ENCODE peak calls at places on chromosomes 13 and 19, in nine cellular contexts. V, J, Q, B, C, P, N, X and S are unnamed samples.
A peak's percentile ranks its signal among the peaks of the same experiment; 100 is the strongest.

GRCh38 chr13:31056650-31057275 is 104.9 kb downstream of the HSPH1 start:
- DNase-seq in P (no peak), Q (no peak), J (no peak), X (no peak), B (no peak), C (no peak), V (no peak), N (no peak), S (no peak)

GRCh38 chr19:4474504-4475136 is 2.5 kb downstream of the HDGFL2 start:
- DNase-seq in V (no peak), J (no peak), P (no peak), Q (no peak), C (no peak), N (peak; percentile 75), B (no peak), X (peak; percentile 68), S (no peak)

GRCh38 chr19:4059931-4060620 is 6.6 kb downstream of the ZBTB7A start:
- DNase-seq in P (peak; percentile 88), C (no peak), X (no peak), B (peak; percentile 73), N (no peak), J (peak; percentile 90), V (no peak), Q (no peak), S (peak; percentile 90)

GRCh38 chr19:6464070-6464873 is at the start of gene CRB3:
- DNase-seq in N (no peak), Q (peak; percentile 73), C (peak; percentile 80), P (peak; percentile 90), B (peak; percentile 96), X (peak; percentile 80), J (no peak), V (peak; percentile 93), S (peak; percentile 97)

GRCh38 chr13:112067121-112067741 is at the start of gene SOX1:
- DNase-seq in N (no peak), J (no peak), X (no peak), V (no peak), P (peak; percentile 73), Q (no peak), C (no peak), B (no peak), S (no peak)

GRCh38 chr19:34241513-34242337 is 12.6 kb upstream of the GARRE1 start:
- DNase-seq in C (no peak), Q (peak; percentile 53), P (no peak), B (peak; percentile 64), X (peak; percentile 77), J (no peak), N (no peak), V (peak; percentile 66), S (peak; percentile 75)

GRCh38 chr19:3440082-3440481 is 40.2 kb downstream of the SMIM24 start:
- DNase-seq in V (no peak), C (no peak), B (peak; percentile 57), J (peak; percentile 74), Q (peak; percentile 50), X (no peak), P (no peak), N (no peak), S (peak; percentile 69)

GRCh38 chr19:28878862-28879566 is 333.9 kb downstream of the UQCRFS1 start:
- DNase-seq in C (peak; percentile 21), N (peak; percentile 20), V (peak; percentile 67), B (peak; percentile 77), Q (peak; percentile 52), P (no peak), J (peak; percentile 82), X (peak; percentile 49), S (peak; percentile 58)

GRCh38 chr19:30802424-30803013 is 430.3 kb downstream of the ZNF536 start:
- DNase-seq in C (no peak), X (no peak), Q (no peak), P (no peak), N (no peak), J (no peak), V (no peak), B (no peak), S (no peak)

GRCh38 chr13:110914293-110915056 is 394 bp downstream of the ANKRD10 start:
- DNase-seq in C (no peak), N (peak; percentile 68), V (no peak), Q (peak; percentile 58), J (peak; percentile 90), X (no peak), P (no peak), B (peak; percentile 77), S (peak; percentile 76)

GRCh38 chr13:110916671-110917142 is 1.8 kb upstream of the ANKRD10 start:
- DNase-seq in C (no peak), J (no peak), V (no peak), B (no peak), X (no peak), N (no peak), P (no peak), Q (no peak), S (no peak)

GRCh38 chr13:110913911-110914292 is 967 bp downstream of the ANKRD10 start:
- DNase-seq in P (no peak), J (no peak), X (no peak), V (no peak), Q (no peak), B (no peak), N (no peak), C (no peak), S (no peak)

GRCh38 chr13:110915874-110916670 is 1.2 kb upstream of the ANKRD10 start:
- DNase-seq in N (no peak), V (no peak), B (no peak), C (no peak), J (no peak), Q (peak; percentile 49), P (no peak), X (no peak), S (no peak)

GRCh38 chr13:110915057-110915873 is at the start of gene ANKRD10:
- DNase-seq in X (peak; percentile 99), P (peak; percentile 98), N (peak; percentile 100), Q (peak; percentile 97), J (peak; percentile 99), B (peak; percentile 99), V (peak; percentile 99), C (peak; percentile 94), S (peak; percentile 99)
- TF ChIP-seq POLR2A in X (peak; percentile 59), P (no peak), N (peak; percentile 46), Q (peak; percentile 87), J (peak; percentile 51), B (no peak), V (peak; percentile 56), C (peak; percentile 6), S (peak; percentile 56)

DNA sequence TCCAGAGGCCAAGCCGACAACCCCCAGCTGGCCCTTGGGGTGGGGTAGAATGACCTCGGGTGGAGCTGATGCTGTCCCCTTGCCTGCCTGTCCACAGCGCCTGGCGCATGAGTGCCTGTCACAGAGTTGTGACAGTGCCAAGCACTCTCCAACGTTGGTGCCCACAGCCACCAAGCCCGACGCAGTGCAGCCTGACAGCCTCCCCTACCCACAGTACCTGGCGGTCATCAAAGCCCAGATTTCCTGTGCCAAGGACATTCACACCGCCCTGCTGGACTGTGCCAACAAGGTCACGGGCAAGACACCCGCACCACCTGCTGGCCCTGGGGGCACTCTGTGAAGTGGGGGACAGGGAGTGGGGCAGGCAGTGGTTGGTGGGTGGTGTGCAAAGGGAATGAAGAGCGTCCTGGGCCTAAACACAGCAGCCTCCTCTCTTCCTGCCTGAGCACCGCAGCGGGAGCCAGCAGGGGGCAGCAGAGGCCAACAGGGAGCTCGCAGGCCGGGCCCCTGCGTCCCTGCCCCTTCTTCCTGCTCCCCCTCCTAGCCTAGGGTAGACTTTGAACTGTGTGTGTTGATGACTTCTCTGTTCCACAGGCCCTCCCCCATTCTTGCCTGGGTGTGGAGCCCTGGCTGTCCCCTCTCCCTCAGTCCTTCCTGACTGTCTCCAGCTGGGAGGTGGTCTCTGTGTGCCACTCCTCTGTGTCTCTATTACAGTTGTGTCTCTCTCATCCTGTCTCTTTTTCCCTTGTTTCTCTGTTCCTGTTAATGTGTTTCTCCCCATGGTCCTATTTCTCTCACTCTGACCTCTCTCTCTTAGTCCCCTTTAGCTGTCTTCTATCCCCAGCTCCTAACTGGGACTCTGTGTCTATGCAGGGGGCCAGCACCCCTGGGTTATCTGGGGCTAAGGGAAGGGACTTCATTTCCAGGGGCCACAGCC is 6.5 kb downstream of the MED29 start:
- DNase-seq in J (peak; percentile 96), X (no peak), V (peak; percentile 85), N (peak; percentile 79), Q (peak; percentile 95), P (peak; percentile 91), B (peak; percentile 96), C (peak; percentile 72), S (peak; percentile 96)
- TF ChIP-seq POLR2AphosphoS5 in J (peak; percentile 41), X (peak; percentile 60), V (peak; percentile 36), N (peak; percentile 56), Q (peak; percentile 89), P (peak; percentile 61), B (peak; percentile 78), C (peak; percentile 72), S (peak; percentile 50)

DNA sequence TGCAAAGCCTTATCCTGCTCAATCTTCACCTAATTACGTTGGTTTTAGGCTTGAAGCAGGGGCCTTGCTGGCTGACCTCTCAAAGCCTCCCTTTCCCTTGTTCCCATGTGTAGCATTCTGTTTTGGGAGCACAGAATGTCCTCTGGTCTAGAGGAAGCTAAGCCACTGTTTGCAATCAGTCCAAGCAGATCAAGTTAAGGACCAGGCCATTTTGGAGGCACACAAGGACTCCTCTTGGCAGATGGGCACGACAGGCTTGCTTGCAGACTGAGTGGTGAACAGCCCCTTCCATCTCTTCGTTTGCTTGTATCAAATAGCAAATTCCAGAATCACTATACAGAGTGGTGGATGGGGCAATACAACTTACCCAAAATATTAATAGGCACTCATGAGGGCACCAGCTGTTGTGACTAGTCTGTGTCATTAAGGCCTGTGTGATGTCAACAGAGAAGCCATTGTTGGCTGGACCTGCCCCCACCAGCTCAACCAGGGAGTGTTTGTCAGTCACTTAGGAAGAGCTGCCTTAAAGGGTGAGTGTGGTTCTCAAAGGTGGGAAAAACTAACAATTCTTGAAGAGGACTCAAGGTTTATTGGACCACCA is 215.5 kb upstream of the SERP2 start:
- DNase-seq in P (no peak), N (no peak), V (no peak), J (no peak), Q (no peak), C (no peak), X (no peak), B (no peak), S (no peak)
- H3K4me3 ChIP-seq in P (no peak overlapping the region), N (no peak overlapping the region), V (no peak overlapping the region), J (no peak overlapping the region), Q (no peak overlapping the region), C (no peak overlapping the region), X (no peak overlapping the region), B (no peak overlapping the region), S (no peak overlapping the region)

GRCh38 chr19:49910179-49910578 is 13.5 kb upstream of the IL4I1 start:
- DNase-seq in P (no peak), V (no peak), Q (no peak), J (no peak), C (no peak), B (no peak), N (no peak), X (no peak), S (no peak)

GRCh38 chr19:49908480-49909420 is 12.1 kb upstream of the IL4I1 start:
- DNase-seq in B (no peak), X (no peak), P (no peak), J (no peak), Q (no peak), N (no peak), V (no peak), C (no peak), S (no peak)

GRCh38 chr19:49907745-49908446 is 11.2 kb upstream of the IL4I1 start:
- DNase-seq in B (no peak), J (no peak), X (no peak), Q (no peak), N (no peak), P (no peak), C (no peak), V (no peak), S (no peak)

GRCh38 chr19:49911381-49912145 is 14.9 kb upstream of the IL4I1 start:
- DNase-seq in P (no peak), X (no peak), Q (no peak), N (peak; percentile 41), J (no peak), V (no peak), B (no peak), C (no peak), S (no peak)

GRCh38 chr19:49906879-49907564 is 10.3 kb upstream of the IL4I1 start:
- DNase-seq in C (no peak), N (no peak), V (no peak), Q (no peak), X (no peak), P (no peak), J (no peak), B (no peak), S (no peak)
- TF ChIP-seq POLR2A in C (no peak), N (no peak), V (no peak), Q (no peak), X (no peak), P (no peak), J (no peak), B (no peak), S (no peak)